ENCODE peak calls at places on chromosome 12, in six cellular contexts. N is osteocyte, T is cardiac muscle cell, B is AG09319, G is hippocampal formation, K is HFF-Myc. A is an unnamed sample.

GRCh38 chr12:100656141-100656540 is 82.7 kb downstream of the GAS2L3 start:
- DNase-seq in N (no peak), T (no peak), B (no peak), G (no peak), K (no peak), A (no peak)

GRCh38 chr12:68901551-68901950 is 31.4 kb downstream of the CPM start:
- DNase-seq in N (no peak), T (no peak), B (no peak), G (no peak), K (no peak), A (no peak)

GRCh38 chr12:117972341-117972740 is 3.6 kb upstream of the KSR2 start:
- DNase-seq in N (no peak), T (no peak), B (no peak), G (no peak), K (no peak), A (no peak)

GRCh38 chr12:64618953-64619590 is 8.8 kb downstream of the RASSF3 start:
- DNase-seq in N (no peak), T (no peak), B (peak; percentile 78), G (no peak), K (no peak), A (no peak)

GRCh38 chr12:124919646-124920352 is 5.3 kb upstream of the UBC start:
- DNase-seq in N (no peak), T (no peak), B (no peak), G (no peak), K (no peak), A (no peak)

GRCh38 chr12:131097247-131098177 is 143.8 kb downstream of the ADGRD1 start:
- DNase-seq in N (peak; percentile 81), T (no peak), B (no peak), G (no peak), K (no peak), A (no peak)

GRCh38 chr12:120229071-120229582 is 28.2 kb upstream of the RPLP0 start:
- DNase-seq in N (no peak), T (peak; percentile 76), B (no peak), G (no peak), K (no peak), A (no peak)

GRCh38 chr12:112126000-112126431 is 656 bp downstream of the TRAFD1 start:
- DNase-seq in N (no peak), T (no peak), B (no peak), G (no peak), K (no peak), A (no peak)

GRCh38 chr12:6044082-6044481 is 80.4 kb downstream of the VWF start:
- DNase-seq in N (peak; percentile 89), T (no peak), B (no peak), G (no peak), K (no peak), A (no peak)

GRCh38 chr12:81167694-81168093 is 89.8 kb downstream of the ACSS3 start:
- DNase-seq in N (no peak), T (no peak), B (no peak), G (no peak), K (peak; percentile 20), A (peak; percentile 6)

GRCh38 chr12:59742831-59743230 is 147.0 kb downstream of the SLC16A7 start:
- DNase-seq in N (no peak), T (no peak), B (no peak), G (no peak), K (no peak), A (no peak)

GRCh38 chr12:130671556-130671955 is 44.5 kb downstream of the RIMBP2 start:
- DNase-seq in N (no peak), T (no peak), B (no peak), G (no peak), K (no peak), A (no peak)

GRCh38 chr12:32104572-32105355 is 1.9 kb upstream of the BICD1 start:
- DNase-seq in N (no peak), T (no peak), B (no peak), G (no peak), K (no peak), A (no peak)

GRCh38 chr12:80590085-80590484 is 117.3 kb upstream of the MYF6 start:
- DNase-seq in N (no peak), T (no peak), B (no peak), G (no peak), K (no peak), A (no peak)

GRCh38 chr12:110304061-110304551 is 23.1 kb downstream of the ATP2A2 start:
- DNase-seq in N (no peak), T (no peak), B (no peak), G (no peak), K (no peak), A (no peak)

GRCh38 chr12:116142936-116143882 is 134.3 kb downstream of the MED13L start:
- DNase-seq in N (no peak), T (no peak), B (no peak), G (no peak), K (peak; percentile 72), A (peak; percentile 57)

GRCh38 chr12:49342066-49342913 is 4.4 kb upstream of the DNAJC22 start:
- DNase-seq in N (peak; percentile 91), T (peak; percentile 95), B (no peak), G (peak; percentile 50), K (no peak), A (no peak)

GRCh38 chr12:75478395-75478794 is 2.2 kb upstream of the GLIPR1 start:
- DNase-seq in N (no peak), T (no peak), B (no peak), G (no peak), K (no peak), A (no peak)